ENCODE peak calls at places on chromosomes 7 and 10, in ten cellular contexts. D, P, M, R, B, A, N, H, X and G are unnamed samples.

GRCh38 chr10:129888784-129889616 is 75.1 kb downstream of the EBF3 start:
- DNase-seq in D (no peak), P (peak; percentile 52), M (peak; percentile 79), R (peak; percentile 4), B (peak; percentile 64), A (peak; percentile 28), N (no peak), H (peak; percentile 87), X (no peak), G (peak; percentile 15)

GRCh38 chr7:20284398-20285143 is 46.1 kb upstream of the ITGB8 start:
- DNase-seq in D (no peak), P (no peak), M (no peak), R (no peak), B (no peak), A (no peak), N (no peak), H (no peak), X (no peak), G (no peak)

GRCh38 chr7:23343806-23344500 is 44.8 kb downstream of the MALSU1 start:
- DNase-seq in D (no peak), P (no peak), M (no peak), R (no peak), B (no peak), A (no peak), N (peak; percentile 73), H (no peak), X (no peak), G (no peak)

GRCh38 chr10:17247210-17247609 is 19.2 kb downstream of the VIM start:
- DNase-seq in D (no peak), P (no peak), M (no peak), R (no peak), B (no peak), A (no peak), N (no peak), H (no peak), X (no peak), G (no peak)

GRCh38 chr10:25547391-25547790 is 372.6 kb downstream of the GPR158 start:
- DNase-seq in D (no peak), P (no peak), M (no peak), R (no peak), B (no peak), A (no peak), N (peak; percentile 50), H (no peak), X (no peak), G (peak; percentile 34)

GRCh38 chr7:51224811-51225581 is 91.6 kb downstream of the COBL start:
- DNase-seq in D (no peak), P (no peak), M (no peak), R (no peak), B (peak; percentile 48), A (no peak), N (no peak), H (no peak), X (no peak), G (no peak)

GRCh38 chr7:55488804-55489340 is 83.4 kb downstream of the VOPP1 start:
- DNase-seq in D (no peak), P (no peak), M (no peak), R (no peak), B (no peak), A (no peak), N (no peak), H (no peak), X (no peak), G (no peak)

GRCh38 chr7:39695852-39696586 is 72.6 kb downstream of the RALA start:
- DNase-seq in D (no peak), P (no peak), M (no peak), R (no peak), B (no peak), A (no peak), N (no peak), H (no peak), X (no peak), G (no peak)

GRCh38 chr10:88657901-88658300 is 6.3 kb upstream of the LIPF start:
- DNase-seq in D (no peak), P (peak; percentile 30), M (no peak), R (peak; percentile 78), B (no peak), A (no peak), N (peak; percentile 44), H (no peak), X (no peak), G (peak; percentile 22)

GRCh38 chr10:82888809-82889455 is 1013.9 kb downstream of the NRG3 start:
- DNase-seq in D (no peak), P (no peak), M (no peak), R (no peak), B (no peak), A (no peak), N (no peak), H (no peak), X (no peak), G (no peak)

GRCh38 chr10:50550291-50550839 is 73.4 kb downstream of the SGMS1 start:
- DNase-seq in D (no peak), P (peak; percentile 78), M (no peak), R (no peak), B (no peak), A (no peak), N (no peak), H (no peak), X (peak; percentile 85), G (no peak)

DNA sequence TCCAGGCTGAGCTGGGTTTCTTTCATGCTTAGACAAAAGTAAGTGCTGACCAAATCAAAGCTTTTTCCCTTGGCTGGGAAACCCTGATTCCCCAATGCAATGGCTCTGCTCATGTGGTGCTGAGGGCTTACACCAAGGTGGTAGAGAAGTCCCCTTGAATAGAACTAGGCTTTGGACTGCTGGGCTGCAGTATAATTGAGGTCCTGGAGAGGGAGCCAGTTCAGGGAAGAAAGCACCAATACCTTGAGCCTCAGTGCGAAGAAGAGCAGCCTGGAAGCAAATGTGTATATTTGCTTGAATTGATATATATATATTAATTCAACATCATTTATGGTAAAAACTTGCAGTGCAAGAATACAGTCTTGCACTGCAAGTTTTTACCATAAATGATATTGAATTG is 391.1 kb downstream of the RPS24 start:
- DNase-seq in D (no peak), P (no peak), M (no peak), R (no peak), B (no peak), A (no peak), N (no peak), H (peak; percentile 18), X (no peak), G (no peak)
- H3K4me3 ChIP-seq in D (no peak overlapping the region), P (no peak overlapping the region), M (no peak overlapping the region), R (no peak overlapping the region), B (no peak overlapping the region), A (no peak overlapping the region), N (no peak overlapping the region), H (no peak overlapping the region), X (no peak overlapping the region), G (no peak overlapping the region)

DNA sequence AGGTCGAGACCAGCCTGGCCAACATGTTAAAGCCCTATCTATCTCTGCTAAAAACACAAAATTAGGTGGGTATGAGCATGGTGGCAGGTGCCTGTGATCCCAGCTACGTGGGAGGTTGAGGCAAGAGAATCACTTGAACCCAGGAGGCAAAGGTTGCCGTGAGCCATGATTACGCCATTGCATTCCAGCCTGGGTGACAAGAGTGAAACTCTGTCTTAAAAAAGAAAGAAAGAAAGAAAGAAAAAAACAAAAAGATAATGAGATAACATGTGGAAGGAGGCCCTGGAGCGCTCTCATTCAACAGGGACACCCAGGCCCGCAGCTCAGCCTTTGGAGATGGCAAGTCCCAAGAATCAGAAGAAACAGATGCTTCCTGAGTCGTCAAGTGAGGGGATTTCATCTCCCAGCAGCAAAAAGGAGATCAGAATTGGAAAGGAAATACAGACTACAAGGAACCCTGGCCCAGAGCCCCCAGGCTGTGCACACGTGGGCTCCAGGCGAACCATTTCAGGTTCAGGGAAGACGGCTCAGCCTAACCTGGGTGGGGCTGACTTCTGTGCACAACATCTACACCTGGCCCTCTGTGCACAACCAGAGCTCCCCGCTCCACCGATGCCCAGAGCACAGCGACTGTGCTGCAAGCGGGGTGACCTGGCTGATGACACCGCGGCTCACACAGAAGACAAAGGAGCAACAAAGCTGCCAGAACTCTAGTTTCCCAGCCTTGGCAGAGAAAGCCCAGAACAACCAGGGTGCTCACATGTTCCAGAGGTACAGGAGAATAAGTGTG is 33.2 kb downstream of the GNA12 start:
- DNase-seq in D (no peak), P (no peak), M (no peak), R (no peak), B (no peak), A (no peak), N (no peak), H (peak; percentile 68), X (no peak), G (no peak)
- H3K4me3 ChIP-seq in D (no peak overlapping the region), P (no peak overlapping the region), M (no peak overlapping the region), R (no peak overlapping the region), B (no peak overlapping the region), A (no peak overlapping the region), N (no peak overlapping the region), H (no peak overlapping the region), X (no peak overlapping the region), G (no peak overlapping the region)

GRCh38 chr7:27146491-27147210 is 923 bp downstream of the HOXA6 start:
- DNase-seq in D (no peak), P (no peak), M (no peak), R (no peak), B (no peak), A (no peak), N (no peak), H (no peak), X (peak; percentile 49), G (no peak)
- H3K4me3 ChIP-seq in D (no peak overlapping the region), P (no peak overlapping the region), M (no peak overlapping the region), R (no peak overlapping the region), B (no peak overlapping the region), A (no peak overlapping the region), N (peak overlapping the region; percentile 69), H (peak overlapping the region; percentile 53), X (peak overlapping the region; percentile 77), G (peak overlapping the region; percentile 75)

GRCh38 chr7:130918129-130919052 is 184.4 kb upstream of the KLF14 start:
- DNase-seq in D (no peak), P (no peak), M (no peak), R (no peak), B (no peak), A (no peak), N (no peak), H (no peak), X (peak; percentile 68), G (no peak)
- H3K4me3 ChIP-seq in D (no peak overlapping the region), P (no peak overlapping the region), M (no peak overlapping the region), R (no peak overlapping the region), B (peak overlapping the region; percentile 18), A (no peak overlapping the region), N (no peak overlapping the region), H (no peak overlapping the region), X (no peak overlapping the region), G (no peak overlapping the region)

GRCh38 chr10:100670828-100671479 is 74.4 kb upstream of the PAX2 start:
- DNase-seq in D (no peak), P (no peak), M (no peak), R (no peak), B (peak; percentile 47), A (peak; percentile 57), N (no peak), H (no peak), X (no peak), G (no peak)
- H3K4me3 ChIP-seq in D (no peak overlapping the region), P (no peak overlapping the region), M (no peak overlapping the region), R (no peak overlapping the region), B (peak overlapping the region; percentile 37), A (no peak overlapping the region), N (no peak overlapping the region), H (no peak overlapping the region), X (no peak overlapping the region), G (no peak overlapping the region)